ENCODE peak calls at places on chromosomes 4 and X, in seven cellular contexts. S is A549, H is astrocyte, L is right lobe of liver, T is heart left ventricle, M is coronary artery, U is PC-9. A is an unnamed sample.

GRCh38 chr4:138831943-138832342 is 183.6 kb upstream of the NOCT start:
- DNase-seq in S (peak), M (no peak), L (no peak), U (no peak), T (no peak), H (no peak), A (no peak)

GRCh38 chr4:10662937-10663336 is 21.6 kb downstream of the CLNK start:
- DNase-seq in S (no peak), T (no peak), M (no peak), H (peak), U (no peak), L (no peak), A (no peak)

GRCh38 chr4:8238515-8239053 is 31.0 kb upstream of the HTRA3 start:
- DNase-seq in U (no peak), H (no peak), S (peak), T (no peak), L (no peak), M (no peak), A (no peak)

GRCh38 chrX:10146350-10146749 is 10.4 kb upstream of the CLCN4 start:
- DNase-seq in L (no peak), H (no peak), T (no peak), U (no peak), M (no peak), S (no peak), A (no peak)

GRCh38 chr4:5462254-5462835 is 246.0 kb downstream of the EVC2 start:
- DNase-seq in S (no peak), H (no peak), M (no peak), U (no peak), L (no peak), T (no peak), A (no peak)

GRCh38 chr4:83625807-83626206 is 89.9 kb downstream of the GPAT3 start:
- DNase-seq in L (no peak), M (no peak), U (no peak), T (no peak), H (no peak), S (no peak), A (no peak)

GRCh38 chr4:98517444-98518021 is 140.9 kb downstream of the TSPAN5 start:
- DNase-seq in U (no peak), M (no peak), L (no peak), H (peak), S (peak), T (no peak), A (no peak)

GRCh38 chrX:4379071-4379470 is 665.6 kb upstream of the PRKX start:
- DNase-seq in U (peak), T (no peak), H (no peak), L (no peak), M (no peak), S (no peak), A (no peak)

GRCh38 chr4:139242511-139243051 is 37.4 kb downstream of the MGARP start:
- DNase-seq in M (no peak), S (no peak), U (peak), L (no peak), T (no peak), H (peak), A (peak)

GRCh38 chr4:155319506-155319905 is 57.3 kb downstream of the MAP9 start:
- DNase-seq in U (no peak), M (no peak), H (no peak), S (no peak), L (no peak), T (no peak), A (no peak)

GRCh38 chrX:11558972-11559371 is 106.7 kb downstream of the ARHGAP6 start:
- DNase-seq in T (no peak), H (no peak), S (peak), M (no peak), L (no peak), U (peak), A (no peak)

GRCh38 chr4:157898836-157899605 is 273.8 kb downstream of the GASK1B start:
- DNase-seq in H (peak), U (no peak), S (no peak), L (no peak), T (no peak), M (no peak), A (no peak)

GRCh38 chr4:8039290-8039689 is 99.6 kb upstream of the AFAP1 start:
- DNase-seq in L (no peak), S (no peak), H (no peak), U (no peak), M (no peak), T (no peak), A (no peak)

GRCh38 chr4:152010680-152011079 is 249.9 kb upstream of the GATB start:
- DNase-seq in T (no peak), L (no peak), H (no peak), M (no peak), U (no peak), S (no peak), A (no peak)

GRCh38 chr4:86942185-86942666 is 7.4 kb downstream of the AFF1 start:
- DNase-seq in S (no peak), U (no peak), M (no peak), T (no peak), H (peak), L (no peak), A (no peak)

GRCh38 chrX:102835504-102836146 is 101.4 kb upstream of the RAB40AL start:
- DNase-seq in U (peak), L (no peak), S (peak), M (no peak), T (no peak), H (no peak), A (no peak)

GRCh38 chr4:8305851-8306361 is 36.4 kb downstream of the HTRA3 start:
- DNase-seq in S (no peak), T (peak), U (no peak), H (no peak), M (no peak), L (peak), A (no peak)

GRCh38 chr4:73919691-73920090 is 50.5 kb downstream of the CXCL1 start:
- DNase-seq in S (no peak), U (no peak), T (no peak), H (peak), L (no peak), M (no peak), A (no peak)

GRCh38 chrX:53374923-53375322 is 47.5 kb downstream of the SMC1A start:
- DNase-seq in M (no peak), U (no peak), L (no peak), T (no peak), S (peak), H (no peak), A (no peak)
- TF ChIP-seq CTCF in M (no peak), U (no peak), L (no peak), T (no peak), S (peak), H (no peak), A (no peak)

GRCh38 chr4:2008921-2009650 is at the start of gene NELFA:
- DNase-seq in T (peak), L (peak), M (peak), S (peak), U (peak), H (peak), A (peak)
- TF ChIP-seq CTCF in T (peak), L (peak), M (no peak), S (no peak), U (peak), H (no peak), A (peak)

DNA sequence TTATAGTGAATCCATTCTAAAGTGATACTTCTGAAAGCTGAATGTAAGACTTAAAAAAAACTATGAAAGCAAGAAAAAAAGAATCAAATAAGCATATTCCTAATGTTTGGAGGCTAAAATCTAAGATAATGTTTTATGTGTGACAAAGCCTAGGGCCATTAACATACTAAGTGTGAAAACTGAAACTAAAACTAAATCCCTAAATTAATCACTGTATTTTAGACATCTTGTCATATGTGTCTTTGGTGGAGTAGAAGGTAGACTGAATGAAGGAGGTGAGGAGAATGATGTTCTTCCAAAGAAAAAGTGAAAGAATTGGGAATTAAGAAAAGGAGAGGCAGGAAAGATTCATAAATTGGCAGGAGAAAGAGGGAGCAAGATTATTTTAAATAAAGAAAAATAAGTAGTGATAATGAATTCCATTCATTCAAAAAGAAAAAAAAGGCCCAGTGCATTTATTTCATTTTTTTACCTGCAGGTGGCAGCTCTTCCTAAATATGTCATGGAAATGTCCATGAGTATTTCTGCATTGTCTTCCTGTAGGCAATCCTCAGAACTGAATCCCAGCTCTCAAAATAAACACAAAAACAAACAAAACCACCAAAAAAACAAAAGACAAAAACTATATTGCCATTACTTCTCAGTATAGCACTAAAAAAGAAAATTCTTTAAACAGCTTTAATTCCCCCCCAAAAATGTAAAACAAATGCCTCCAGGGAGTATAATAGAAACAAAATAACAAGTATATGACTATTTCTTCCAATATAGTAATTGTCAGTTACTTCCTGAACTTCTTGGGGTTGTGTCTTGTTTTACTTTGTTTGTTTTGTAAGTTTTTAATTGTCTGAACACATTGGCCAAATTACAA is 17.0 kb upstream of the AP1AR start:
- DNase-seq in U (no peak), L (no peak), H (peak), T (no peak), M (no peak), S (peak), A (no peak)
- TF ChIP-seq CTCF in U (peak), L (peak), H (peak), T (peak), M (no peak), S (peak), A (peak)

DNA sequence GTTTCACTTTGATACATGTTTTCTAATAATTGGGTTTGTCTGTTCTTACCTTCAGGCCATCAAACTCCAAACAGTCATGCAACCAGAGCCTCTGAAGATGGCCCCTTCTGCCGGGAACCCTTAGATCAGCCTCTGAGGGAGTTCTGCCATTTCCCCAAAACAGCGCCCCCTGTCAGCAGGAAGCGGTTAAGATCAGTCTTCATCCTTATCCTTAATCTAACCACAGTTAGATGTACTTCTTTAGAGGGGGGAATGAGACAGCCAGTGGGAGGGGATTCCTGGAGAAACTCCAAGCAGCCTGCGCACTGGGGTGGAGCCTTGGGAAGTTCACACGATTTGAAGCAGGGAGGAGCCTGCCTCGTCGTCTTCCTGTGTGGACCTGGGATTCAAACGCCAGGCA is 185.4 kb downstream of the INPP4B start:
- DNase-seq in M (no peak), S (no peak), H (no peak), L (no peak), T (no peak), U (no peak), A (no peak)
- TF ChIP-seq CTCF in M (no peak), S (no peak), H (no peak), L (no peak), T (no peak), U (no peak), A (peak)

GRCh38 chr4:130568746-130569145 is 1472.8 kb downstream of the C4orf33 start:
- DNase-seq in S (no peak), T (no peak), L (no peak), H (no peak), M (no peak), U (no peak), A (no peak)

GRCh38 chr4:130559268-130559667 is 1463.3 kb downstream of the C4orf33 start:
- DNase-seq in S (no peak), M (no peak), U (no peak), L (no peak), T (no peak), H (no peak), A (peak)

GRCh38 chr4:130563891-130564418 is 1468.0 kb downstream of the C4orf33 start:
- DNase-seq in T (no peak), S (peak), L (no peak), U (no peak), M (no peak), H (no peak), A (no peak)

GRCh38 chr4:130563185-130563890 is 1467.4 kb downstream of the C4orf33 start:
- DNase-seq in H (peak), M (no peak), S (peak), T (peak), U (peak), L (no peak), A (peak)
- TF ChIP-seq CTCF in H (peak), M (no peak), S (peak), T (no peak), U (peak), L (peak), A (peak)

GRCh38 chr4:25749150-25749794 is 93.6 kb downstream of the SLC34A2 start:
- DNase-seq in T (no peak), M (no peak), U (no peak), S (no peak), L (no peak), H (peak), A (no peak)

GRCh38 chr4:25743971-25744370 is 88.3 kb downstream of the SLC34A2 start:
- DNase-seq in H (no peak), T (no peak), M (no peak), U (no peak), L (no peak), S (no peak), A (no peak)
- TF ChIP-seq CTCF in H (no peak), T (no peak), M (no peak), U (no peak), L (no peak), S (no peak), A (no peak)

DNA sequence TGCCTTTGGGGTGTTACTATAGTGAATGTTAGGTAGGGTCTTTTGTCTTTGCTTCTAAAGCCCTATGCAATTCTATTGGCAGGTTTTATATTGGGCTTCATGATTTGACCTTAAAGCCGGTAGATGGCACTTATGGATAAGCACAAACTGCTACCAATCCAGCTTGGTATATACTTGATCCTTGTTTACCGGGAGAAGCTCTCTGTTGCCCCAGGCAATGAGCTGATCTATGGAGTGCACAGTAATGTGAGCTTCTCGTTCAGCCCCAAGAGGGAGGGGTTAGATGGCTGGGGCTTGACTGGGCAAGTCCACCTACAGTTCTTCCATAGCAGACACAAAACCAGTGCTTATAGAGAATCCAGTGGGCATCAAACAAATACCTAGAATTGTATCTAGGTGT is 287.2 kb upstream of the CT83 start:
- DNase-seq in S (peak), H (no peak), M (no peak), L (no peak), T (no peak), U (peak), A (no peak)
- TF ChIP-seq CTCF in S (no peak), H (no peak), M (no peak), L (no peak), T (no peak), U (no peak), A (no peak)

DNA sequence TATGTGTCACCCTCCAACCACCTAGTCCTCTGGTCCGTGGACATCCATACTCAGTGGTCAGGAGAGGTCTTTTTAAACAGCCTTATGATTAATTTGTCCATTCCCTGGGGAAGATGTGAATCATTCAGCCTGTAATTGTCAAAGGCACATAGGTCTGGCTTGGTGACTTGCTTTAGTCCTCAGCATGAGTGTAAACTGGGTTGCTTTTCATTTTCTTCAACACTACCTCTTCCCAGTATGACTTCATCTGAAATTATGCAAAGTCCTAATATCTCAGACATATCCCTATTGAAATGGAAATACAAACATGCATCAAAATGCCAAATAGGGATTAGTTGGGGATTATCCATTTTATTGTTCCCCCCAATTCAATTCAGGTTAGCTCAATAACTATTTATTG is 208.3 kb upstream of the AMOT start:
- DNase-seq in L (no peak), T (no peak), M (no peak), S (no peak), H (peak), U (no peak), A (no peak)
- TF ChIP-seq CTCF in L (no peak), T (no peak), M (no peak), S (no peak), H (no peak), U (no peak), A (no peak)

GRCh38 chr4:3190549-3190948 is 58.4 kb upstream of the MSANTD1 start:
- DNase-seq in H (no peak), L (no peak), M (no peak), S (no peak), T (peak), U (no peak), A (no peak)
- TF ChIP-seq CTCF in H (no peak), L (no peak), M (no peak), S (no peak), T (no peak), U (no peak), A (no peak)

DNA sequence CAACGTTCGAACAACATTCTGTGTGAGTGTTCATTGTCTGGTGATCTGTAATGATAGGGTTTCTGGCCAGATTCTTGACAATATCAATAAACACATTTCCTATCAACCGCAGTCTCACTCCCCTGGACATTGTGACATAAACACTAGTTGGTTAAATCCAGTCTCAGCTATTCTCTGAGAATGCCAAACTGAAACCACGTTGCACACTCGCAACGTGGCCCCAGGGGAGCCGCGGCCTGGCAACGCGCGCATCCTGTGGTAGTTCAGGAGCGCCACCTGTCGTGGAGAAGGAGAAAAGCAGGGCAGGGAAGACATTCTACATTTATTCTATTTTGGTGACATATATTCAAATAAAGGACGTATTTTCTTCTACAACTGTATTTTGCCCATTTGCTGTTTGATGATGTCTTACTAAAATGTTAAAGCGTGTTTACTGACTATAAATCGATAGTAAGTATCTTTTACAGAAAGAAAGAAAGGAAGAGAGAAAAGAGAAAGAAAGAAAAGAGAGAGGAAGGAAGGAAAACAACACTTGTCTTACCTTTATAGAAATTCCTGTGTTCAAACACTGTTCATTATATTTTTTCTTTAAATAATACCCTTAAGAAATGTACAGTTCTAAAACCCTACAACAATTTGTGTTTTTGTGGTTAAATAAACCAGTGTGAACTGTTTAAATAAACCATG is 738.3 kb upstream of the FRG1 start:
- DNase-seq in S (peak), T (peak), M (no peak), L (peak), U (peak), H (peak), A (no peak)
- TF ChIP-seq CTCF in S (peak), T (peak), M (peak), L (peak), U (peak), H (peak), A (peak)